ENCODE peak calls at places on chromosome 18, in four cellular contexts. C is tibial artery; E is CD4-positive, alpha-beta T cell; A is H9. R is an unnamed sample.

GRCh38 chr18:79248495-79249078 is 147.1 kb upstream of the NFATC1 start:
- DNase-seq in C (no peak), E (no peak), A (no peak), R (no peak)

GRCh38 chr18:48592540-48592939 is 53.7 kb downstream of the CTIF start:
- DNase-seq in C (peak), E (no peak), A (no peak), R (no peak)

GRCh38 chr18:66235206-66235605 is 368.7 kb downstream of the CDH19 start:
- DNase-seq in C (no peak), E (no peak), A (no peak), R (no peak)

GRCh38 chr18:4233468-4233867 is 221.6 kb downstream of the DLGAP1 start:
- DNase-seq in C (no peak), E (no peak), A (no peak), R (no peak)

GRCh38 chr18:55372205-55372604 is 215.8 kb downstream of the TCF4 start:
- DNase-seq in C (no peak), E (no peak), A (no peak), R (no peak)

GRCh38 chr18:44536041-44536440 is 144.6 kb upstream of the SETBP1 start:
- DNase-seq in C (no peak), E (no peak), A (no peak), R (no peak)

GRCh38 chr18:64747803-64748202 is 598.9 kb upstream of the LINC00305 start:
- DNase-seq in C (no peak), E (no peak), A (no peak), R (no peak)

GRCh38 chr18:61096231-61096630 is 237.0 kb upstream of the CDH20 start:
- DNase-seq in C (no peak), E (no peak), A (no peak), R (no peak)

GRCh38 chr18:64991102-64991501 is 759.7 kb upstream of the CDH7 start:
- DNase-seq in C (no peak), E (no peak), A (no peak), R (no peak)

GRCh38 chr18:57901819-57902600 is 98.9 kb upstream of the ATP8B1 start:
- DNase-seq in C (no peak), E (no peak), A (no peak), R (peak)

GRCh38 chr18:68714356-68714706 is 577 bp downstream of the TMX3 start:
- DNase-seq in C (no peak), E (no peak), A (no peak), R (peak)

GRCh38 chr18:3742541-3742940 is 292.6 kb downstream of the TGIF1 start:
- DNase-seq in C (no peak), E (no peak), A (no peak), R (no peak)

GRCh38 chr18:68847219-68847860 is 49.5 kb downstream of the CCDC102B start:
- DNase-seq in C (no peak), E (no peak), A (no peak), R (no peak)

GRCh38 chr18:10537765-10538164 is 11.9 kb downstream of the NAPG start:
- DNase-seq in C (no peak), E (no peak), A (no peak), R (no peak)
- TF ChIP-seq CTCF in C (no peak), E (no peak), A (no peak), R (no peak)

DNA sequence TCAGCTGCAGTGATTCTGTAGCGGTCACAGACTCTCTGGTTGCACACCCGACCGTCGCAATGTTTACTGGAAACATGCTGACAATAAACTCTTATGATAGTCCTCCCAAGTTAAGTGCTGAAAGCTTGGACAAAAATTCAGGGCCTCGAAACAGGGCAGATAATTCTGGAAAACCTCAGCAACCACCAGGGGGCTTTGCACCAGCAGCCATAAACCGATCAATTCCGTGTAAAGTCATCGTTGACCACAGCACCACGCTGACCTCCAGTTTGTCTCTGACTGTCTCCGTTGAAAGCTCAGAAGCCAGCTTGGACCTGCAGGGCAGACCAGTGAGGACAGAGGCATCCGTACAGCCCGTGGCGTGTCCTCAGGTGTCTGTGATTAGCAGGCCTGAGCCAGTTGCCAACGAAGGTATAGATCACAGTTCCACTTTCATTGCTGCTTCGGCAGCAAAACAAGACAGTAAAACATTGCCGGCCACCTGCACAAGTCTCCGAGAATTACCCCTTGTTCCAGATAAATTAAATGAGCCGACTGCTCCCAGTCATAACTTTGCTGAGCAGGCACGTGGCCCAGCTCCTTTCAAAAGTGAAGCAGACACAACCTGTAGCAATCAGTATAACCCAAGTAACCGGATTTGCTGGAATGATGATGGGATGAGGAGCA is 166.1 kb downstream of the ASXL3 start:
- DNase-seq in C (no peak), E (no peak), A (no peak), R (no peak)
- TF ChIP-seq CTCF in C (no peak), E (no peak), A (peak), R (no peak)

GRCh38 chr18:21597616-21598015 is 2.9 kb downstream of the ESCO1 start:
- DNase-seq in C (no peak), E (no peak), A (no peak), R (no peak)

GRCh38 chr18:21602302-21602592 is 1.7 kb upstream of the ESCO1 start:
- DNase-seq in C (no peak), E (no peak), A (no peak), R (no peak)

GRCh38 chr18:21598726-21599584 is 1.5 kb downstream of the ESCO1 start:
- DNase-seq in C (no peak), E (no peak), A (peak), R (peak)

GRCh38 chr18:21600526-21601410 is at the start of gene ESCO1:
- DNase-seq in C (peak), E (peak), A (peak), R (peak)

DNA sequence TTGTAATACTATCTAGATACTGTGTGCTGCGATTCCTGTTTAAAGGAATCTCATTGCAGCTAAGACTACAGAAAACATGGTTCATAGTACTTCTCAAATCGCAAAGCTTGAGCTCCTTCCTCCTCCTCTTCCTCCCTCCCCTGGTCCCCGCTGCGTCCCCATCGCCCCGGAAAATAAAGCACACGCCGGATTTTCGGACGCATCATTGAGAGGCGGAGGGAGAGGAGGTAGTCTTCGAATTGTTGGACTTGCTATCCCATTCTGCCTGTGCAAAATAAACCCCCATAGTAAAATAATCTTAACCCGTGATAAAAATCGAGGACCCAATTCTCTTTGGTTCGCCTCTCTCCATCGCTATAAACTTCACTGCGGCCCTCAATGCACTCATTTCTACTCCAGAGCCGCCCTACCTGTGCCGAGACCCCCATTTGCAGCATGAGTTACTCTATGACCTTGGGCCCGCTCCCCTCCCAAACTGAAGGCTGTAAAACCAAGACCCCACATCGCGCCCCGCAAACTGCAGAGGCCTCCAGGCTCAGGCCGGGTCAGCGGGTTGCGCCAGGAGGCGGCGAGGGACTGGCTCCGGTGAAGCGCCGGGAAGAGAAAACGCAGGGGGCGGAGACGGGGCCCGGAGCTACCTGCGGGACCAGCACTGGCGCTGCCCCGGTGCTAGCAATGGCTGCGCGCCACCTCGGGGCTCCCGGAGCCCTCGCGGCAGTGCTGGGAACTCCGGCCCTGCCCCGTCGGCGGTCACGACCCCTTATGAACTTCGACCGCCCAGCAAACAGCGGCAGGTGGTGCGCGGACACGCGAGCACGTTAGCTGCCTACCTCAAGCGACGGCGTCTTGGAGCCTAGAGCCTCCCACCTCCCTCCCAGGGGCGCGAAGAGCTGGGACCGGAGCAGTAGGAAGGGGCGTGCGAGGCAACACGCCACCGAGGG is 649 bp downstream of the ESCO1 start:
- DNase-seq in C (peak), E (no peak), A (peak), R (peak)
- TF ChIP-seq CTCF in C (peak), E (no peak), A (peak), R (peak)

GRCh38 chr18:75240433-75240832 is 29.8 kb downstream of the TSHZ1 start:
- DNase-seq in C (no peak), E (no peak), A (no peak), R (no peak)
- TF ChIP-seq CTCF in C (no peak), E (no peak), A (peak), R (no peak)